ENCODE peak calls at places on chromosomes 12 and 14, in seven cellular contexts. One of them, this sample, is unnamed.

GRCh38 chr14:80636071-80636470 is 305.5 kb downstream of the CEP128 start:
- DNase-seq in BJ: no peak
- DNase-seq in adrenal gland: no peak
- DNase-seq in B cell: no peak
- DNase-seq in dorsolateral prefrontal cortex: no peak
- DNase-seq in MM.1S: no peak
- DNase-seq in fibroblast of mammary gland: peak
- DNase-seq in this sample: peak

GRCh38 chr12:106906715-106907114 is 49.0 kb upstream of the TMEM263 start:
- DNase-seq in BJ: no peak
- DNase-seq in adrenal gland: no peak
- DNase-seq in B cell: no peak
- DNase-seq in dorsolateral prefrontal cortex: no peak
- DNase-seq in MM.1S: no peak
- DNase-seq in fibroblast of mammary gland: no peak
- DNase-seq in this sample: no peak

GRCh38 chr12:2284321-2284813 is 231.6 kb downstream of the CACNA1C start:
- DNase-seq in BJ: no peak
- DNase-seq in adrenal gland: no peak
- DNase-seq in B cell: no peak
- DNase-seq in dorsolateral prefrontal cortex: no peak
- DNase-seq in MM.1S: no peak
- DNase-seq in fibroblast of mammary gland: peak
- DNase-seq in this sample: peak

GRCh38 chr14:54322668-54323380 is 74.0 kb upstream of the CDKN3 start:
- DNase-seq in BJ: no peak
- DNase-seq in adrenal gland: no peak
- DNase-seq in B cell: no peak
- DNase-seq in dorsolateral prefrontal cortex: no peak
- DNase-seq in MM.1S: no peak
- DNase-seq in fibroblast of mammary gland: no peak
- DNase-seq in this sample: no peak

GRCh38 chr12:32558941-32559340 is 120.2 kb upstream of the DNM1L start:
- DNase-seq in BJ: peak
- DNase-seq in adrenal gland: no peak
- DNase-seq in B cell: peak
- DNase-seq in dorsolateral prefrontal cortex: no peak
- DNase-seq in MM.1S: peak
- DNase-seq in fibroblast of mammary gland: peak
- DNase-seq in this sample: peak

GRCh38 chr14:51302319-51303030 is 62.4 kb downstream of the TMX1 start:
- DNase-seq in BJ: no peak
- DNase-seq in adrenal gland: no peak
- DNase-seq in B cell: no peak
- DNase-seq in dorsolateral prefrontal cortex: no peak
- DNase-seq in MM.1S: peak
- DNase-seq in fibroblast of mammary gland: peak
- DNase-seq in this sample: no peak

GRCh38 chr14:95026851-95027463 is 130.4 kb downstream of the DICER1 start:
- DNase-seq in BJ: no peak
- DNase-seq in adrenal gland: no peak
- DNase-seq in B cell: no peak
- DNase-seq in dorsolateral prefrontal cortex: no peak
- DNase-seq in MM.1S: no peak
- DNase-seq in fibroblast of mammary gland: no peak
- DNase-seq in this sample: no peak

GRCh38 chr12:66118240-66118891 is 12.2 kb downstream of the LLPH start:
- DNase-seq in BJ: no peak
- DNase-seq in adrenal gland: no peak
- DNase-seq in B cell: no peak
- DNase-seq in dorsolateral prefrontal cortex: no peak
- DNase-seq in MM.1S: no peak
- DNase-seq in fibroblast of mammary gland: peak
- DNase-seq in this sample: peak

GRCh38 chr14:105085766-105086165 is 20.5 kb upstream of the GPR132 start:
- DNase-seq in BJ: no peak
- DNase-seq in adrenal gland: peak
- DNase-seq in B cell: no peak
- DNase-seq in dorsolateral prefrontal cortex: no peak
- DNase-seq in MM.1S: no peak
- DNase-seq in fibroblast of mammary gland: no peak
- DNase-seq in this sample: no peak

GRCh38 chr12:15584366-15585041 is 204.7 kb downstream of the EPS8 start:
- DNase-seq in BJ: no peak
- DNase-seq in adrenal gland: peak
- DNase-seq in B cell: peak
- DNase-seq in dorsolateral prefrontal cortex: no peak
- DNase-seq in MM.1S: peak
- DNase-seq in fibroblast of mammary gland: peak
- DNase-seq in this sample: peak

GRCh38 chr12:127548123-127548553 is 718.8 kb upstream of the TMEM132C start:
- DNase-seq in BJ: peak
- DNase-seq in adrenal gland: no peak
- DNase-seq in B cell: no peak
- DNase-seq in dorsolateral prefrontal cortex: no peak
- DNase-seq in MM.1S: no peak
- DNase-seq in fibroblast of mammary gland: peak
- DNase-seq in this sample: peak

GRCh38 chr12:54040148-54040494 is 7.3 kb downstream of the HOXC5 start:
- DNase-seq in BJ: no peak
- DNase-seq in adrenal gland: no peak
- DNase-seq in B cell: no peak
- DNase-seq in dorsolateral prefrontal cortex: no peak
- DNase-seq in MM.1S: no peak
- DNase-seq in fibroblast of mammary gland: peak
- DNase-seq in this sample: no peak

GRCh38 chr14:77268989-77269595 is 1.9 kb downstream of the NGB start:
- DNase-seq in BJ: no peak
- DNase-seq in adrenal gland: no peak
- DNase-seq in B cell: no peak
- DNase-seq in dorsolateral prefrontal cortex: no peak
- DNase-seq in MM.1S: peak
- DNase-seq in fibroblast of mammary gland: no peak
- DNase-seq in this sample: no peak

GRCh38 chr14:105817971-105818711 is 291.8 kb downstream of the TMEM121 start:
- DNase-seq in BJ: no peak
- DNase-seq in adrenal gland: no peak
- DNase-seq in B cell: peak
- DNase-seq in dorsolateral prefrontal cortex: no peak
- DNase-seq in MM.1S: no peak
- DNase-seq in fibroblast of mammary gland: no peak
- DNase-seq in this sample: no peak

GRCh38 chr12:119512772-119513497 is 80.6 kb upstream of the TMEM233 start:
- DNase-seq in BJ: no peak
- DNase-seq in adrenal gland: peak
- DNase-seq in B cell: no peak
- DNase-seq in dorsolateral prefrontal cortex: no peak
- DNase-seq in MM.1S: no peak
- DNase-seq in fibroblast of mammary gland: peak
- DNase-seq in this sample: no peak

GRCh38 chr12:79454338-79454777 is 236.4 kb downstream of the PAWR start:
- DNase-seq in BJ: no peak
- DNase-seq in adrenal gland: peak
- DNase-seq in B cell: no peak
- DNase-seq in dorsolateral prefrontal cortex: no peak
- DNase-seq in MM.1S: no peak
- DNase-seq in fibroblast of mammary gland: peak
- DNase-seq in this sample: peak

GRCh38 chr12:101671157-101671791 is 26.2 kb upstream of the CHPT1 start:
- DNase-seq in BJ: no peak
- DNase-seq in adrenal gland: no peak
- DNase-seq in B cell: peak
- DNase-seq in dorsolateral prefrontal cortex: no peak
- DNase-seq in MM.1S: peak
- DNase-seq in fibroblast of mammary gland: no peak
- DNase-seq in this sample: no peak

GRCh38 chr12:55932546-55932919 is 1.6 kb downstream of the DGKA start:
- DNase-seq in BJ: no peak
- DNase-seq in adrenal gland: no peak
- DNase-seq in B cell: peak
- DNase-seq in dorsolateral prefrontal cortex: no peak
- DNase-seq in MM.1S: no peak
- DNase-seq in fibroblast of mammary gland: peak
- DNase-seq in this sample: peak

GRCh38 chr14:23296012-23296777 is 6.5 kb downstream of the PPP1R3E start:
- DNase-seq in BJ: no peak
- DNase-seq in adrenal gland: no peak
- DNase-seq in B cell: no peak
- DNase-seq in dorsolateral prefrontal cortex: no peak
- DNase-seq in MM.1S: no peak
- DNase-seq in fibroblast of mammary gland: no peak
- DNase-seq in this sample: no peak

GRCh38 chr12:52615208-52615868 is 3.0 kb downstream of the KRT73 start:
- DNase-seq in BJ: no peak
- DNase-seq in adrenal gland: no peak
- DNase-seq in B cell: no peak
- DNase-seq in dorsolateral prefrontal cortex: no peak
- DNase-seq in MM.1S: no peak
- DNase-seq in fibroblast of mammary gland: peak
- DNase-seq in this sample: peak

GRCh38 chr14:49982082-49982481 is 89.2 kb downstream of the ARF6 start:
- DNase-seq in BJ: no peak
- DNase-seq in adrenal gland: no peak
- DNase-seq in B cell: no peak
- DNase-seq in dorsolateral prefrontal cortex: no peak
- DNase-seq in MM.1S: no peak
- DNase-seq in fibroblast of mammary gland: peak
- DNase-seq in this sample: peak

DNA sequence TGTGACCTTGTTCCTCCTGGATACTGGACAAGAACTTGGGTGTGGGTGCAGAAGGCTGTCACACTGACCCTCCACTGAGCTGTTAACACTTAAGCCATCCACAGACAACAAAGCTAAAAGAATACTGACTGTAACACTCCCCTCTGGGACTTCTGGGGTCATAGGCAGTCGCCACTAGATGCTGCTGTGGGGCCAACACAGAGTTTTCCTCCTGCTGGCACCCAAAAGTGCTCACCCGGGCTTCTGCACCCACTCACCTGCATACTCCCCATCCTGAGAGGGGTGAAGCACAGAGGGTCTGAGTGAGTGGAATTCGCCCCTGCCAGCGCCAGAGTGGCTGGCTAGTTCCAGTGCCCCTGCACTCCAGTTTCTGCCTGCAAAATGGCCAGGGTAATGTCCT is 422.4 kb upstream of the LMO3 start:
- DNase-seq in BJ: no peak
- DNase-seq in adrenal gland: no peak
- DNase-seq in B cell: no peak
- DNase-seq in dorsolateral prefrontal cortex: no peak
- DNase-seq in MM.1S: no peak
- DNase-seq in fibroblast of mammary gland: no peak
- DNase-seq in this sample: no peak
- TF ChIP-seq CTCF in BJ: no peak
- TF ChIP-seq CTCF in adrenal gland: no peak
- TF ChIP-seq CTCF in B cell: no peak
- TF ChIP-seq CTCF in dorsolateral prefrontal cortex: no peak
- TF ChIP-seq CTCF in MM.1S: no peak
- TF ChIP-seq CTCF in fibroblast of mammary gland: no peak
- TF ChIP-seq CTCF in this sample: no peak

DNA sequence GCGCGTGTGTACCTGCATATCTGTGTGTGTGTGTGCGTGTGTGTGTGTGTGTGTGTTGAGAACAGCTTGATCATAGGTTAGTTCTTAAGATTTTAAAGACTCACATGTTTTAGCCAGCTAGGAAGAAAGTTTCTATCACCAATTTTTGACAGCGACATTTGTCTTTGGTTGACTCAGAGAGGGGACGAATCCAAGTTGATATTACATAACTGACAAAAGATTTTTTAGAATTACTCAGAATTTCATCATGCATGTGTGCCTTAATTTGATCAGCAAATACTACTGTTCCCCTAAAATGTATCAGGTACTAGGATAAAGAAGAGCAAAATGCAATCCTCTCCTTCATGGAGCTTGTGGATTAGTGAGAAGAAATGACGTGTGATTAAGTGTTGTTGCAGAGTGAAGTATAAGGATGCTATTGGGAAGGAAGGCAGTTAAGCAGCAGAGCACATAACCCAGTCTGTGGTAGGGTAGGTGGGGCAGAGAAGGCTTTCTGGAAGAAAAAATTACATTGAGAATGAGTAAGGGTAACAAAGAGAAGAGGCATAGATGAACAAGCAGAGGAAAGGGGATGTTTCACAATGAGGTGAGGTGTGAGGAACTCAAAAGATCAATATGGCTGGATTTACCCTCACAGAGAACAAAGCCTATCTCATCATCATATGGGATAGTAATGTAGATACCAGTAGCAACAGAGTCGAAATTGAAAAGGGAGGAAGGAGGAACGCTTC is 77.5 kb downstream of the ELK3 start:
- DNase-seq in BJ: no peak
- DNase-seq in adrenal gland: no peak
- DNase-seq in B cell: no peak
- DNase-seq in dorsolateral prefrontal cortex: no peak
- DNase-seq in MM.1S: no peak
- DNase-seq in fibroblast of mammary gland: peak
- DNase-seq in this sample: peak
- TF ChIP-seq CTCF in BJ: no peak
- TF ChIP-seq CTCF in adrenal gland: no peak
- TF ChIP-seq CTCF in B cell: no peak
- TF ChIP-seq CTCF in dorsolateral prefrontal cortex: no peak
- TF ChIP-seq CTCF in MM.1S: no peak
- TF ChIP-seq CTCF in fibroblast of mammary gland: no peak
- TF ChIP-seq CTCF in this sample: no peak

DNA sequence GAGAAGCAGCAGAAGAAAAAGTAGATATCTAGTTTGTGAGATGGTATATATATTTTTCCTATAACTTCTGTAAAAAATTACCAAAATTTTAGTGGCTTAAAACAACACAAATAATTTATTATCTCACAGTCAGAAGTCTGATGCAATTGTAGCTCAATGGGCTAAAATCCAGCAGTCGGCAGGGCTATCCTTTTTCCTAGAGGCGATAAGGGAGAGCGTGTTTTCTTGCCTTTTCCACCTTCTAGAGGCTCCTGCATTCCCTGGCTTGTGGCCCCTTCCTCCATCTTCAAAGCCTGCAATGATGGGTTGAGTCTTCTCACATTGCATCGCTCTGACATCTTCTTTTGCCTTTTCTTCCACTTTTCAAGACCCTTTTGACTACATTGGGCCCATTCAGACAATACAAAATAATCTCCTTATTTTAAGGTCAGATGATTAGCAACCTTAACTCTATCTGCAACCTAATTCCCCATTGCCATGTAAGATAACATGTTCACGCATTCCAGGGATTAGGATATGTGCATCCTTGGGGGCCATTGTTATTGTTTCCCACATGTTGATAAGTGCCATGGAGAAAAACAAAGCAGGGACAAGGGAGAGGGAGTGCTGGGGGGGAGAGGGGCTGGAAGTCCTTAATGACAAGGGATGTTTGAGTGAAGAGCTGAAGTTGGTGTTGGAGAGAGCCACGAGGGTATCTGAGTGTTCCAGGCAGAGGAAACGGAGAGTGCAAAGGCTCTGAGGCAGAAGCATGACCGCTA is 13.8 kb upstream of the DDX47 start:
- DNase-seq in BJ: no peak
- DNase-seq in adrenal gland: no peak
- DNase-seq in B cell: no peak
- DNase-seq in dorsolateral prefrontal cortex: no peak
- DNase-seq in MM.1S: no peak
- DNase-seq in fibroblast of mammary gland: no peak
- DNase-seq in this sample: no peak
- TF ChIP-seq CTCF in BJ: no peak
- TF ChIP-seq CTCF in adrenal gland: no peak
- TF ChIP-seq CTCF in B cell: no peak
- TF ChIP-seq CTCF in dorsolateral prefrontal cortex: no peak
- TF ChIP-seq CTCF in MM.1S: no peak
- TF ChIP-seq CTCF in fibroblast of mammary gland: no peak
- TF ChIP-seq CTCF in this sample: no peak

GRCh38 chr12:89618113-89618862 is 90.3 kb downstream of the ATP2B1 start:
- DNase-seq in BJ: no peak
- DNase-seq in adrenal gland: no peak
- DNase-seq in B cell: no peak
- DNase-seq in dorsolateral prefrontal cortex: no peak
- DNase-seq in MM.1S: no peak
- DNase-seq in fibroblast of mammary gland: peak
- DNase-seq in this sample: no peak
- TF ChIP-seq CTCF in BJ: no peak
- TF ChIP-seq CTCF in adrenal gland: no peak
- TF ChIP-seq CTCF in B cell: no peak
- TF ChIP-seq CTCF in dorsolateral prefrontal cortex: no peak
- TF ChIP-seq CTCF in MM.1S: no peak
- TF ChIP-seq CTCF in fibroblast of mammary gland: peak
- TF ChIP-seq CTCF in this sample: peak

This sample was measured in IMR-90.